ENCODE peak calls at places on chromosomes 11 and 22, in five cellular contexts. J is M059J, V is stromal cell of bone marrow, M is neural crest cell, F is GM12865. X is an unnamed sample.

GRCh38 chr11:12692238-12693074 is 18.2 kb downstream of the TEAD1 start:
- DNase-seq in F (no peak), V (peak; percentile 96), J (peak; percentile 97), M (peak; percentile 55), X (no peak)

GRCh38 chr22:37782340-37783168 is 25.2 kb upstream of the GCAT start:
- DNase-seq in V (no peak), J (peak; percentile 95), M (no peak), F (no peak), X (no peak)

GRCh38 chr22:19121631-19122142 is 525 bp downstream of the DGCR2 start:
- DNase-seq in M (peak; percentile 29), V (no peak), J (peak; percentile 53), F (peak; percentile 53), X (peak; percentile 23)

GRCh38 chr11:57357827-57358226 is 19.7 kb downstream of the P2RX3 start:
- DNase-seq in F (no peak), M (no peak), V (no peak), J (no peak), X (no peak)

GRCh38 chr11:100687032-100687629 is at the start of gene ARHGAP42:
- DNase-seq in J (peak; percentile 71), V (no peak), F (peak; percentile 87), M (peak; percentile 63), X (no peak)

GRCh38 chr11:119795231-119795630 is 66.2 kb upstream of the NECTIN1 start:
- DNase-seq in J (peak; percentile 18), M (no peak), V (peak; percentile 69), F (no peak), X (no peak)

GRCh38 chr11:71426413-71426812 is 21.8 kb downstream of the DHCR7 start:
- DNase-seq in M (no peak), J (no peak), V (no peak), F (no peak), X (no peak)

GRCh38 chr11:60971520-60971919 is at the start of gene CD6:
- DNase-seq in V (no peak), F (peak; percentile 35), J (no peak), M (no peak), X (peak; percentile 71)

GRCh38 chr11:116563028-116563712 is 209.6 kb downstream of the BUD13 start:
- DNase-seq in V (no peak), F (no peak), J (peak; percentile 68), M (no peak), X (no peak)

GRCh38 chr22:46159212-46159611 is 8.9 kb downstream of the PPARA start:
- DNase-seq in F (no peak), J (no peak), M (no peak), V (no peak), X (no peak)

GRCh38 chr11:134572741-134573675 is 161.0 kb upstream of the B3GAT1 start:
- DNase-seq in V (no peak), J (no peak), F (no peak), M (no peak), X (no peak)

GRCh38 chr11:126886085-126886484 is 114.5 kb downstream of the KIRREL3 start:
- DNase-seq in V (no peak), F (no peak), J (no peak), M (no peak), X (no peak)

GRCh38 chr22:19629720-19630419 is 84.4 kb upstream of the SEPTIN5 start:
- DNase-seq in M (peak; percentile 91), J (peak; percentile 57), F (peak; percentile 86), V (peak; percentile 43), X (peak; percentile 81)

GRCh38 chr11:124879999-124880611 is 14.9 kb downstream of the ROBO3 start:
- DNase-seq in V (no peak), J (no peak), M (no peak), F (no peak), X (no peak)

GRCh38 chr11:73315288-73316020 is 7.4 kb downstream of the ARHGEF17 start:
- DNase-seq in J (no peak), F (no peak), M (no peak), V (no peak), X (no peak)

GRCh38 chr22:29587938-29588699 is 7.2 kb upstream of the NIPSNAP1 start:
- DNase-seq in V (peak; percentile 82), M (no peak), F (peak; percentile 18), J (peak; percentile 84), X (no peak)

GRCh38 chr11:89327885-89328284 is 150.2 kb downstream of the TYR start:
- DNase-seq in V (no peak), J (peak; percentile 37), F (no peak), M (no peak), X (no peak)

GRCh38 chr22:49534386-49534785 is 293.3 kb downstream of the BRD1 start:
- DNase-seq in M (no peak), J (no peak), F (no peak), V (no peak), X (no peak)

GRCh38 chr11:20601221-20601914 is 2.0 kb downstream of the SLC6A5 start:
- DNase-seq in M (no peak), J (no peak), F (no peak), V (no peak), X (no peak)

GRCh38 chr11:37858398-37858797 is 1260.4 kb upstream of the RAG2 start:
- DNase-seq in J (no peak), V (no peak), M (no peak), F (no peak), X (no peak)

GRCh38 chr11:48123934-48124755 is 92.5 kb upstream of the OR4B1 start:
- DNase-seq in J (no peak), F (no peak), V (no peak), M (no peak), X (no peak)

GRCh38 chr11:85725510-85726258 is 39.7 kb upstream of the CCDC89 start:
- DNase-seq in M (no peak), F (no peak), J (peak; percentile 98), V (peak; percentile 80), X (no peak)

GRCh38 chr11:33463059-33463458 is 205.9 kb downstream of the HIPK3 start:
- DNase-seq in V (no peak), F (no peak), M (no peak), J (peak; percentile 55), X (no peak)

GRCh38 chr11:126391970-126392637 is 36.6 kb downstream of the ST3GAL4 start:
- DNase-seq in M (no peak), F (peak; percentile 39), V (no peak), J (no peak), X (no peak)

GRCh38 chr22:24441406-24442351 is 14.3 kb downstream of the ADORA2A start:
- DNase-seq in M (no peak), V (no peak), F (no peak), J (peak; percentile 29), X (no peak)

GRCh38 chr11:61472868-61473267 is 35.7 kb upstream of the LRRC10B start:
- DNase-seq in M (no peak), V (peak; percentile 93), F (no peak), J (no peak), X (no peak)

GRCh38 chr11:131240421-131240820 is 130.0 kb upstream of the NTM start:
- DNase-seq in F (no peak), M (no peak), J (no peak), V (no peak), X (no peak)

GRCh38 chr11:35012467-35013191 is 96.2 kb downstream of the PDHX start:
- DNase-seq in M (no peak), V (no peak), F (peak; percentile 83), J (no peak), X (peak; percentile 59)

GRCh38 chr11:46247664-46248063 is 29.8 kb upstream of the CREB3L1 start:
- DNase-seq in V (no peak), J (peak; percentile 87), F (peak; percentile 76), M (no peak), X (peak; percentile 34)

GRCh38 chr11:121318848-121319834 is 26.6 kb downstream of the SC5D start:
- DNase-seq in J (peak; percentile 50), F (peak; percentile 69), M (peak; percentile 31), V (peak; percentile 21), X (peak; percentile 55)

GRCh38 chr22:35547993-35548761 is 7.5 kb downstream of the RASD2 start:
- DNase-seq in F (no peak), J (no peak), M (no peak), V (no peak), X (no peak)

GRCh38 chr22:22663861-22664800 is 19.7 kb downstream of the GGTLC2 start:
- DNase-seq in F (no peak), J (no peak), M (no peak), V (no peak), X (no peak)

GRCh38 chr11:10351768-10352641 is 47.1 kb downstream of the ADM start:
- DNase-seq in F (no peak), M (peak; percentile 19), J (peak; percentile 90), V (peak; percentile 60), X (no peak)

GRCh38 chr11:74347381-74347780 is 35.9 kb upstream of the P4HA3 start:
- DNase-seq in J (no peak), V (no peak), F (no peak), M (no peak), X (no peak)

GRCh38 chr11:56932572-56933235 is 56.0 kb upstream of the OR5AK2 start:
- DNase-seq in F (no peak), V (peak; percentile 13), J (peak; percentile 87), M (no peak), X (no peak)

GRCh38 chr11:5522308-5522707 is 5.8 kb upstream of the UBQLNL start:
- DNase-seq in J (peak; percentile 37), M (no peak), V (no peak), F (no peak), X (no peak)

GRCh38 chr11:26276798-26277424 is 55.0 kb upstream of the ANO3 start:
- DNase-seq in V (peak; percentile 31), M (peak; percentile 69), F (peak; percentile 66), J (peak; percentile 39), X (peak; percentile 18)

GRCh38 chr11:2558861-2559526 is 114.2 kb downstream of the KCNQ1 start:
- DNase-seq in F (no peak), V (no peak), M (no peak), J (no peak), X (no peak)

GRCh38 chr11:13942908-13943505 is 19.5 kb upstream of the SPON1 start:
- DNase-seq in M (no peak), J (peak; percentile 86), V (peak; percentile 33), F (no peak), X (no peak)

GRCh38 chr22:44658371-44658953 is 43.5 kb upstream of the PRR5 start:
- DNase-seq in M (no peak), V (peak; percentile 24), F (no peak), J (peak; percentile 37), X (no peak)